ENCODE peak calls at places on chromosomes 7 and 10, in seven cellular contexts. H, B, I, V, Z, E and D are unnamed samples.

GRCh38 chr7:151113344-151114150 is 27.3 kb downstream of the AGAP3 start:
- DNase-seq in H (no peak), B (peak), I (no peak), V (no peak), Z (no peak), E (no peak), D (peak)

GRCh38 chr10:108375691-108376090 is 1211.2 kb upstream of the SORCS1 start:
- DNase-seq in H (no peak), B (no peak), I (no peak), V (no peak), Z (no peak), E (no peak), D (no peak)

GRCh38 chr7:132557489-132558044 is 18.7 kb downstream of the PLXNA4 start:
- DNase-seq in H (no peak), B (peak), I (no peak), V (no peak), Z (no peak), E (no peak), D (no peak)

GRCh38 chr7:158829021-158829341 is 328 bp downstream of the ESYT2 start:
- DNase-seq in H (no peak), B (peak), I (peak), V (no peak), Z (no peak), E (peak), D (peak)

GRCh38 chr7:143227806-143228205 is 6.0 kb downstream of the TAS2R40 start:
- DNase-seq in H (no peak), B (no peak), I (no peak), V (no peak), Z (no peak), E (no peak), D (no peak)

GRCh38 chr10:5283305-5284158 is 81.2 kb upstream of the UCN3 start:
- DNase-seq in H (peak), B (peak), I (peak), V (peak), Z (no peak), E (peak), D (peak)

GRCh38 chr10:1665681-1666080 is 71.6 kb downstream of the ADARB2 start:
- DNase-seq in H (no peak), B (no peak), I (no peak), V (no peak), Z (no peak), E (no peak), D (no peak)

GRCh38 chr7:142455392-142455791 is 197.5 kb upstream of the PRSS58 start:
- DNase-seq in H (no peak), B (no peak), I (no peak), V (no peak), Z (no peak), E (no peak), D (no peak)

GRCh38 chr10:49781247-49781646 is 19.1 kb upstream of the OGDHL start:
- DNase-seq in H (no peak), B (no peak), I (no peak), V (no peak), Z (no peak), E (no peak), D (no peak)

GRCh38 chr10:63633677-63634487 is 112.7 kb downstream of the REEP3 start:
- DNase-seq in H (no peak), B (peak), I (no peak), V (no peak), Z (no peak), E (no peak), D (peak)

GRCh38 chr7:74207586-74207985 is 2.2 kb upstream of the LAT2 start:
- DNase-seq in H (no peak), B (no peak), I (no peak), V (no peak), Z (no peak), E (no peak), D (no peak)

GRCh38 chr7:786472-787255 is 45.6 kb upstream of the SUN1 start:
- DNase-seq in H (no peak), B (peak), I (peak), V (peak), Z (no peak), E (peak), D (peak)

GRCh38 chr7:129108583-129108982 is 35.9 kb upstream of the TSPAN33 start:
- DNase-seq in H (no peak), B (no peak), I (no peak), V (no peak), Z (no peak), E (no peak), D (no peak)

GRCh38 chr10:35925511-35925910 is 283.4 kb upstream of the FZD8 start:
- DNase-seq in H (no peak), B (peak), I (no peak), V (no peak), Z (no peak), E (no peak), D (no peak)

GRCh38 chr10:31321396-31321941 is 2.5 kb downstream of the ZEB1 start:
- DNase-seq in H (no peak), B (peak), I (no peak), V (no peak), Z (no peak), E (no peak), D (no peak)

GRCh38 chr7:135169141-135169935 is 1.2 kb downstream of the CYREN start:
- DNase-seq in H (peak), B (peak), I (peak), V (no peak), Z (no peak), E (peak), D (peak)

GRCh38 chr10:60778978-60779668 is 845 bp downstream of the CDK1 start:
- DNase-seq in H (no peak), B (peak), I (no peak), V (no peak), Z (no peak), E (no peak), D (peak)

GRCh38 chr10:97685395-97685958 is 1.6 kb downstream of the AVPI1 start:
- DNase-seq in H (peak), B (peak), I (no peak), V (peak), Z (no peak), E (no peak), D (peak)

GRCh38 chr10:5284311-5285057 is 80.3 kb upstream of the UCN3 start:
- DNase-seq in H (no peak), B (peak), I (no peak), V (no peak), Z (no peak), E (no peak), D (peak)

GRCh38 chr10:124420254-124420653 is 1.5 kb upstream of the OAT start:
- DNase-seq in H (no peak), B (no peak), I (no peak), V (no peak), Z (no peak), E (no peak), D (peak)

GRCh38 chr7:105354383-105354782 is 34.3 kb downstream of the SRPK2 start:
- DNase-seq in H (no peak), B (no peak), I (no peak), V (no peak), Z (no peak), E (no peak), D (no peak)

GRCh38 chr10:132865236-132865635 is 77.1 kb downstream of the CFAP46 start:
- DNase-seq in H (peak), B (no peak), I (peak), V (peak), Z (no peak), E (no peak), D (no peak)

GRCh38 chr7:2710256-2710655 is 22.3 kb downstream of the AMZ1 start:
- DNase-seq in H (no peak), B (no peak), I (no peak), V (no peak), Z (no peak), E (no peak), D (no peak)

GRCh38 chr10:74056081-74056818 is 58.3 kb downstream of the VCL start:
- DNase-seq in H (no peak), B (peak), I (peak), V (no peak), Z (no peak), E (peak), D (peak)

GRCh38 chr7:34327681-34328080 is 330.3 kb upstream of the NPSR1 start:
- DNase-seq in H (no peak), B (no peak), I (no peak), V (no peak), Z (no peak), E (no peak), D (no peak)

GRCh38 chr7:141695803-141696289 is 6.1 kb downstream of the DENND11 start:
- DNase-seq in H (peak), B (no peak), I (no peak), V (no peak), Z (no peak), E (no peak), D (no peak)

GRCh38 chr7:13538669-13539068 is 450.8 kb downstream of the ETV1 start:
- DNase-seq in H (no peak), B (no peak), I (no peak), V (no peak), Z (no peak), E (no peak), D (no peak)

GRCh38 chr7:45919231-45919825 is 1.7 kb downstream of the IGFBP3 start:
- DNase-seq in H (no peak), B (no peak), I (no peak), V (no peak), Z (no peak), E (no peak), D (no peak)

GRCh38 chr10:82982110-82982608 is 1107.2 kb downstream of the NRG3 start:
- DNase-seq in H (no peak), B (peak), I (no peak), V (no peak), Z (no peak), E (peak), D (no peak)

GRCh38 chr10:11177926-11178453 is 160.3 kb downstream of the CELF2 start:
- DNase-seq in H (no peak), B (no peak), I (no peak), V (no peak), Z (no peak), E (no peak), D (no peak)

GRCh38 chr10:11178606-11179221 is 161.0 kb downstream of the CELF2 start:
- DNase-seq in H (no peak), B (peak), I (no peak), V (no peak), Z (no peak), E (peak), D (peak)

GRCh38 chr10:11181996-11182395 is 164.3 kb downstream of the CELF2 start:
- DNase-seq in H (no peak), B (no peak), I (peak), V (peak), Z (no peak), E (peak), D (no peak)

GRCh38 chr10:11179231-11180105 is 161.8 kb downstream of the CELF2 start:
- DNase-seq in H (no peak), B (no peak), I (no peak), V (no peak), Z (no peak), E (no peak), D (no peak)

GRCh38 chr10:11180228-11180627 is 162.6 kb downstream of the CELF2 start:
- DNase-seq in H (no peak), B (no peak), I (no peak), V (no peak), Z (no peak), E (no peak), D (peak)
- TF ChIP-seq POLR2A in H (no peak), B (no peak), I (no peak), V (no peak), Z (no peak), E (no peak), D (peak)

GRCh38 chr10:48306265-48306869 is at the start of gene MAPK8:
- DNase-seq in H (peak), B (peak), I (peak), V (peak), Z (peak), E (peak), D (peak)
- TF ChIP-seq POLR2A in H (peak), B (peak), I (peak), V (no peak), Z (no peak), E (peak), D (peak)

GRCh38 chr7:116924741-116925140 is 28.6 kb upstream of the ST7 start:
- DNase-seq in H (no peak), B (no peak), I (no peak), V (no peak), Z (no peak), E (no peak), D (no peak)

GRCh38 chr7:116922545-116922944 is 30.8 kb upstream of the ST7 start:
- DNase-seq in H (no peak), B (no peak), I (no peak), V (no peak), Z (no peak), E (no peak), D (no peak)

GRCh38 chr7:116918744-116919143 is 34.6 kb upstream of the ST7 start:
- DNase-seq in H (no peak), B (no peak), I (no peak), V (no peak), Z (no peak), E (no peak), D (no peak)

GRCh38 chr7:116920359-116920758 is 32.9 kb upstream of the ST7 start:
- DNase-seq in H (no peak), B (peak), I (no peak), V (no peak), Z (no peak), E (no peak), D (no peak)
- TF ChIP-seq POLR2A in H (no peak), B (no peak), I (no peak), V (no peak), Z (no peak), E (no peak), D (no peak)

GRCh38 chr7:23746629-23747028 is 36.6 kb downstream of the STK31 start:
- DNase-seq in H (no peak), B (no peak), I (no peak), V (no peak), Z (no peak), E (no peak), D (no peak)

GRCh38 chr7:23743226-23743625 is 33.2 kb downstream of the STK31 start:
- DNase-seq in H (no peak), B (no peak), I (no peak), V (no peak), Z (no peak), E (no peak), D (no peak)

DNA sequence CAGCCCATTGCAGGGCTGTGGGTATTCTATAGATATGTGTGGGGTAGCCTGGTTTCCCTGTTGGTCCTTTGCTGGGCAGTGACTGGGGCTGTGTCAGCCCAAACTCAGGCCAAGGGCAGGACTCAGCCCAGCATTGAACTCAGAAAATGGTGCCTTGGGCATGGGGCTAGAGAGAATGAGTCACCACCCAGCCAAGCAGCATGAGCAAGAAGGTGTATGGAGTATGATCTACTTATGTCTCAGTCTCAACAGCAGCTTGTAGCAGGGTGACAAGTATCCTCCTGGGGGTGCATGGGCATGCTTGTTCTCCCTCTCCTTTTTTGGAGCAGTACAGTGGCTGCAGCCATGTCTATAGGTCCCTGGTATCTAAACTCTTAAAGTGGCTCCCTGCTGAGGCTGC is 32.0 kb downstream of the STK31 start:
- DNase-seq in H (no peak), B (no peak), I (no peak), V (no peak), Z (no peak), E (no peak), D (no peak)
- TF ChIP-seq POLR2A in H (no peak), B (no peak), I (no peak), V (no peak), Z (no peak), E (no peak), D (no peak)